ENCODE peak calls at places on chromosome 11, in six cellular contexts. C is PC-3, T is WERI-Rb-1, H is HCT116, R is iPS-NIHi11, Q is fibroblast of the aortic adventitia. N is an unnamed sample.

GRCh38 chr11:69010964-69011623 is 2.0 kb downstream of the MRGPRF start:
- DNase-seq in H (peak), T (no peak), R (peak), Q (peak), C (no peak), N (no peak)

GRCh38 chr11:68549789-68550484 is 89.4 kb downstream of the PPP6R3 start:
- DNase-seq in T (no peak), R (no peak), H (no peak), C (no peak), Q (peak), N (no peak)

GRCh38 chr11:78926633-78927347 is 352.1 kb upstream of the NARS2 start:
- DNase-seq in C (peak), Q (peak), R (no peak), T (no peak), H (no peak), N (no peak)

GRCh38 chr11:35330924-35331323 is 88.4 kb downstream of the SLC1A2 start:
- DNase-seq in H (no peak), Q (no peak), R (no peak), C (no peak), T (no peak), N (no peak)

GRCh38 chr11:73176145-73176891 is 34.2 kb upstream of the FCHSD2 start:
- DNase-seq in Q (no peak), T (no peak), R (no peak), C (no peak), H (no peak), N (no peak)

GRCh38 chr11:46352063-46352841 is 5.0 kb downstream of the DGKZ start:
- DNase-seq in T (peak), Q (no peak), C (peak), H (no peak), R (peak), N (peak)

GRCh38 chr11:44058275-44058674 is 7.8 kb upstream of the ACCS start:
- DNase-seq in C (no peak), H (no peak), T (no peak), Q (no peak), R (no peak), N (no peak)

GRCh38 chr11:134658481-134659080 is 246.5 kb upstream of the B3GAT1 start:
- DNase-seq in H (no peak), R (no peak), Q (no peak), T (no peak), C (no peak), N (no peak)

GRCh38 chr11:64675417-64676252 is 47.4 kb downstream of the NRXN2 start:
- DNase-seq in H (no peak), C (peak), Q (peak), R (no peak), T (peak), N (no peak)

GRCh38 chr11:2576536-2576935 is 123.3 kb downstream of the KCNQ1OT1 start:
- DNase-seq in Q (no peak), T (peak), H (no peak), C (no peak), R (no peak), N (no peak)

GRCh38 chr11:123197711-123198110 is 2.7 kb upstream of the CLMP start:
- DNase-seq in C (peak), H (no peak), T (no peak), R (no peak), Q (peak), N (no peak)

GRCh38 chr11:416051-416756 is 1.4 kb upstream of the SIGIRR start:
- DNase-seq in C (no peak), H (no peak), R (no peak), Q (no peak), T (no peak), N (peak)

GRCh38 chr11:78995166-78995565 is 420.5 kb upstream of the NARS2 start:
- DNase-seq in H (no peak), Q (no peak), C (no peak), R (no peak), T (no peak), N (no peak)

GRCh38 chr11:123080023-123080422 is 18.1 kb upstream of the HSPA8 start:
- DNase-seq in T (no peak), C (no peak), Q (no peak), H (no peak), R (no peak), N (no peak)

GRCh38 chr11:10405858-10406592 is 49.0 kb upstream of the AMPD3 start:
- DNase-seq in Q (peak), C (peak), T (peak), R (peak), H (peak), N (no peak)

GRCh38 chr11:35641206-35641885 is 21.2 kb upstream of the TRIM44 start:
- DNase-seq in C (peak), T (no peak), H (no peak), Q (peak), R (no peak), N (no peak)

GRCh38 chr11:44068180-44068579 is 2.1 kb downstream of the ACCS start:
- DNase-seq in Q (no peak), C (no peak), T (no peak), R (no peak), H (no peak), N (no peak)

GRCh38 chr11:133576351-133576750 is 44.0 kb upstream of the OPCML start:
- DNase-seq in T (no peak), C (no peak), Q (no peak), R (peak), H (no peak), N (no peak)

GRCh38 chr11:120832609-120833221 is 191.2 kb upstream of the TBCEL start:
- DNase-seq in H (no peak), T (peak), R (peak), C (no peak), Q (no peak), N (no peak)

GRCh38 chr11:68436985-68437926 is 23.3 kb upstream of the PPP6R3 start:
- DNase-seq in H (no peak), C (peak), R (no peak), T (no peak), Q (peak), N (no peak)

GRCh38 chr11:70440206-70440605 is 41.9 kb downstream of the CTTN start:
- DNase-seq in C (no peak), T (peak), H (no peak), R (no peak), Q (no peak), N (no peak)

GRCh38 chr11:45688472-45689033 is 23.1 kb upstream of the CHST1 start:
- DNase-seq in H (no peak), Q (no peak), T (no peak), C (no peak), R (no peak), N (no peak)

GRCh38 chr11:13761250-13761649 is 92.8 kb downstream of the FAR1 start:
- DNase-seq in H (no peak), R (no peak), Q (peak), C (no peak), T (no peak), N (no peak)

GRCh38 chr11:104852811-104853210 is 45.4 kb downstream of the CASP12 start:
- DNase-seq in C (peak), H (no peak), T (no peak), Q (peak), R (no peak), N (no peak)

GRCh38 chr11:34345991-34346480 is 11.8 kb downstream of the ABTB2 start:
- DNase-seq in Q (peak), H (no peak), C (no peak), R (no peak), T (no peak), N (no peak)

GRCh38 chr11:65444314-65445051 is 21.9 kb downstream of the NEAT1 start:
- DNase-seq in C (peak), T (no peak), H (no peak), Q (no peak), R (no peak), N (no peak)

GRCh38 chr11:131052367-131052766 is 136.1 kb upstream of the SNX19 start:
- DNase-seq in Q (no peak), H (no peak), C (no peak), R (no peak), T (no peak), N (no peak)

GRCh38 chr11:33670250-33671011 is 30.2 kb downstream of the C11orf91 start:
- DNase-seq in H (no peak), T (no peak), Q (peak), R (no peak), C (peak), N (no peak)

GRCh38 chr11:83990160-83990733 is 704.1 kb upstream of the CCDC90B start:
- DNase-seq in H (no peak), R (no peak), C (no peak), T (no peak), Q (no peak), N (no peak)

GRCh38 chr11:35529971-35530495 is 4.6 kb upstream of the PAMR1 start:
- DNase-seq in R (peak), H (no peak), C (peak), T (no peak), Q (peak), N (no peak)

GRCh38 chr11:45869551-45869950 is 15.9 kb upstream of the MAPK8IP1 start:
- DNase-seq in R (no peak), C (no peak), Q (no peak), T (no peak), H (no peak), N (no peak)